ENCODE peak calls at places on chromosomes 3 and 15, in four cellular contexts. Z is DMS 273 treated with DMSO at 0.1 percent for 48 hours, X is left cardiac atrium, P is activated T-cell treated with anti-CD3 and anti-CD28 coated beads for 1 hour. L is an unnamed sample.

GRCh38 chr3:38117163-38117716 is 19.7 kb downstream of the ACAA1 start:
- DNase-seq in Z (no peak), X (no peak), P (no peak), L (no peak)

GRCh38 chr15:74642724-74643367 is 27.2 kb downstream of the CLK3 start:
- DNase-seq in Z (no peak), X (no peak), P (no peak), L (no peak)

GRCh38 chr3:190566043-190566933 is 52.4 kb downstream of the IL1RAP start:
- DNase-seq in Z (no peak), X (peak; percentile 94), P (no peak), L (no peak)

GRCh38 chr15:33089878-33090757 is 104.4 kb downstream of the FMN1 start:
- DNase-seq in Z (no peak), X (no peak), P (no peak), L (peak; percentile 66)

GRCh38 chr3:49916686-49917085 is 12.9 kb downstream of the MON1A start:
- DNase-seq in Z (no peak), X (no peak), P (no peak), L (no peak)

GRCh38 chr15:70628542-70628941 is 134.8 kb downstream of the UACA start:
- DNase-seq in Z (no peak), X (no peak), P (no peak), L (no peak)

GRCh38 chr3:13783556-13783955 is 96.3 kb downstream of the WNT7A start:
- DNase-seq in Z (peak; percentile 60), X (no peak), P (no peak), L (no peak)

GRCh38 chr3:126509565-126510322 is 7.8 kb downstream of the UROC1 start:
- DNase-seq in Z (no peak), X (peak; percentile 11), P (no peak), L (peak; percentile 64)